ENCODE peak calls at places on chromosome 6, in eight cellular contexts. One of them, this sample, is unnamed.

GRCh38 chr6:150687508-150687907 is 87.8 kb downstream of the PLEKHG1 start:
- DNase-seq in AG04450: no peak
- DNase-seq in esophagus squamous epithelium: no peak
- DNase-seq in upper lobe of right lung: no peak
- DNase-seq in upper lobe of left lung: no peak
- DNase-seq in Peyer's patch: no peak
- DNase-seq in IMR-90: no peak
- DNase-seq in cardiac muscle cell: no peak
- DNase-seq in this sample: no peak

GRCh38 chr6:135535989-135536414 is 38.5 kb upstream of the AHI1 start:
- DNase-seq in AG04450: peak
- DNase-seq in esophagus squamous epithelium: no peak
- DNase-seq in upper lobe of right lung: no peak
- DNase-seq in upper lobe of left lung: no peak
- DNase-seq in Peyer's patch: no peak
- DNase-seq in IMR-90: peak
- DNase-seq in cardiac muscle cell: peak
- DNase-seq in this sample: peak

GRCh38 chr6:142811923-142812322 is 133.1 kb downstream of the HIVEP2 start:
- DNase-seq in AG04450: no peak
- DNase-seq in esophagus squamous epithelium: no peak
- DNase-seq in upper lobe of right lung: no peak
- DNase-seq in upper lobe of left lung: no peak
- DNase-seq in Peyer's patch: no peak
- DNase-seq in IMR-90: no peak
- DNase-seq in cardiac muscle cell: no peak
- DNase-seq in this sample: no peak

GRCh38 chr6:8192067-8192466 is 89.7 kb upstream of the EEF1E1 start:
- DNase-seq in AG04450: no peak
- DNase-seq in esophagus squamous epithelium: no peak
- DNase-seq in upper lobe of right lung: no peak
- DNase-seq in upper lobe of left lung: no peak
- DNase-seq in Peyer's patch: no peak
- DNase-seq in IMR-90: no peak
- DNase-seq in cardiac muscle cell: no peak
- DNase-seq in this sample: no peak

GRCh38 chr6:19736066-19736465 is 101.1 kb upstream of the ID4 start:
- DNase-seq in AG04450: no peak
- DNase-seq in esophagus squamous epithelium: no peak
- DNase-seq in upper lobe of right lung: no peak
- DNase-seq in upper lobe of left lung: no peak
- DNase-seq in Peyer's patch: no peak
- DNase-seq in IMR-90: no peak
- DNase-seq in cardiac muscle cell: no peak
- DNase-seq in this sample: no peak

GRCh38 chr6:41092421-41093140 is 19.8 kb downstream of the NFYA start:
- DNase-seq in AG04450: no peak
- DNase-seq in esophagus squamous epithelium: no peak
- DNase-seq in upper lobe of right lung: no peak
- DNase-seq in upper lobe of left lung: no peak
- DNase-seq in Peyer's patch: no peak
- DNase-seq in IMR-90: peak
- DNase-seq in cardiac muscle cell: peak
- DNase-seq in this sample: no peak

GRCh38 chr6:28732052-28732451 is 191.7 kb downstream of the TRIM27 start:
- DNase-seq in AG04450: no peak
- DNase-seq in esophagus squamous epithelium: no peak
- DNase-seq in upper lobe of right lung: no peak
- DNase-seq in upper lobe of left lung: no peak
- DNase-seq in Peyer's patch: no peak
- DNase-seq in IMR-90: no peak
- DNase-seq in cardiac muscle cell: no peak
- DNase-seq in this sample: no peak

GRCh38 chr6:23349521-23350147 is 776.4 kb upstream of the NRSN1 start:
- DNase-seq in AG04450: peak
- DNase-seq in esophagus squamous epithelium: no peak
- DNase-seq in upper lobe of right lung: no peak
- DNase-seq in upper lobe of left lung: no peak
- DNase-seq in Peyer's patch: no peak
- DNase-seq in IMR-90: peak
- DNase-seq in cardiac muscle cell: peak
- DNase-seq in this sample: peak

GRCh38 chr6:158706369-158706982 is 56.6 kb downstream of the SYTL3 start:
- DNase-seq in AG04450: no peak
- DNase-seq in esophagus squamous epithelium: no peak
- DNase-seq in upper lobe of right lung: peak
- DNase-seq in upper lobe of left lung: no peak
- DNase-seq in Peyer's patch: peak
- DNase-seq in IMR-90: peak
- DNase-seq in cardiac muscle cell: peak
- DNase-seq in this sample: peak

GRCh38 chr6:155604991-155605390 is 149.4 kb upstream of the NOX3 start:
- DNase-seq in AG04450: no peak
- DNase-seq in esophagus squamous epithelium: no peak
- DNase-seq in upper lobe of right lung: no peak
- DNase-seq in upper lobe of left lung: no peak
- DNase-seq in Peyer's patch: no peak
- DNase-seq in IMR-90: peak
- DNase-seq in cardiac muscle cell: no peak
- DNase-seq in this sample: no peak

GRCh38 chr6:5260111-5260620 is 584 bp downstream of the LYRM4 start:
- DNase-seq in AG04450: no peak
- DNase-seq in esophagus squamous epithelium: peak
- DNase-seq in upper lobe of right lung: peak
- DNase-seq in upper lobe of left lung: peak
- DNase-seq in Peyer's patch: peak
- DNase-seq in IMR-90: peak
- DNase-seq in cardiac muscle cell: peak
- DNase-seq in this sample: peak
- H3K27ac ChIP-seq in AG04450: peak
- H3K27ac ChIP-seq in esophagus squamous epithelium: peak
- H3K27ac ChIP-seq in upper lobe of right lung: peak
- H3K27ac ChIP-seq in upper lobe of left lung: peak
- H3K27ac ChIP-seq in Peyer's patch: peak
- H3K27ac ChIP-seq in IMR-90: no peak
- H3K27ac ChIP-seq in cardiac muscle cell: peak
- H3K27ac ChIP-seq in this sample: peak

GRCh38 chr6:10425177-10425972 is 10.5 kb upstream of the TFAP2A start:
- DNase-seq in AG04450: no peak
- DNase-seq in esophagus squamous epithelium: no peak
- DNase-seq in upper lobe of right lung: no peak
- DNase-seq in upper lobe of left lung: no peak
- DNase-seq in Peyer's patch: no peak
- DNase-seq in IMR-90: no peak
- DNase-seq in cardiac muscle cell: no peak
- DNase-seq in this sample: no peak

GRCh38 chr6:10425973-10426780 is 11.3 kb upstream of the TFAP2A start:
- DNase-seq in AG04450: no peak
- DNase-seq in esophagus squamous epithelium: no peak
- DNase-seq in upper lobe of right lung: no peak
- DNase-seq in upper lobe of left lung: peak
- DNase-seq in Peyer's patch: no peak
- DNase-seq in IMR-90: no peak
- DNase-seq in cardiac muscle cell: peak
- DNase-seq in this sample: no peak

GRCh38 chr6:10422282-10423034 is 7.6 kb upstream of the TFAP2A start:
- DNase-seq in AG04450: no peak
- DNase-seq in esophagus squamous epithelium: no peak
- DNase-seq in upper lobe of right lung: no peak
- DNase-seq in upper lobe of left lung: no peak
- DNase-seq in Peyer's patch: no peak
- DNase-seq in IMR-90: no peak
- DNase-seq in cardiac muscle cell: no peak
- DNase-seq in this sample: no peak

GRCh38 chr6:10421508-10422281 is 6.8 kb upstream of the TFAP2A start:
- DNase-seq in AG04450: no peak
- DNase-seq in esophagus squamous epithelium: no peak
- DNase-seq in upper lobe of right lung: no peak
- DNase-seq in upper lobe of left lung: peak
- DNase-seq in Peyer's patch: no peak
- DNase-seq in IMR-90: no peak
- DNase-seq in cardiac muscle cell: no peak
- DNase-seq in this sample: no peak

GRCh38 chr6:10424005-10424404 is 9.1 kb upstream of the TFAP2A start:
- DNase-seq in AG04450: no peak
- DNase-seq in esophagus squamous epithelium: no peak
- DNase-seq in upper lobe of right lung: no peak
- DNase-seq in upper lobe of left lung: no peak
- DNase-seq in Peyer's patch: no peak
- DNase-seq in IMR-90: no peak
- DNase-seq in cardiac muscle cell: no peak
- DNase-seq in this sample: no peak
- TF ChIP-seq CTCF in AG04450: peak
- TF ChIP-seq CTCF in esophagus squamous epithelium: peak
- TF ChIP-seq CTCF in upper lobe of right lung: no peak
- TF ChIP-seq CTCF in upper lobe of left lung: no peak
- TF ChIP-seq CTCF in Peyer's patch: no peak
- TF ChIP-seq CTCF in IMR-90: peak
- TF ChIP-seq CTCF in cardiac muscle cell: no peak
- TF ChIP-seq CTCF in this sample: peak

GRCh38 chr6:44221961-44222335 is 1.4 kb upstream of the SLC29A1 start:
- DNase-seq in AG04450: no peak
- DNase-seq in esophagus squamous epithelium: no peak
- DNase-seq in upper lobe of right lung: no peak
- DNase-seq in upper lobe of left lung: no peak
- DNase-seq in Peyer's patch: no peak
- DNase-seq in IMR-90: no peak
- DNase-seq in cardiac muscle cell: no peak
- DNase-seq in this sample: no peak

GRCh38 chr6:44220913-44221290 is 2.5 kb upstream of the SLC29A1 start:
- DNase-seq in AG04450: no peak
- DNase-seq in esophagus squamous epithelium: no peak
- DNase-seq in upper lobe of right lung: no peak
- DNase-seq in upper lobe of left lung: no peak
- DNase-seq in Peyer's patch: no peak
- DNase-seq in IMR-90: no peak
- DNase-seq in cardiac muscle cell: no peak
- DNase-seq in this sample: no peak

GRCh38 chr6:44219053-44219814 is 2.5 kb downstream of the MYMX start:
- DNase-seq in AG04450: no peak
- DNase-seq in esophagus squamous epithelium: no peak
- DNase-seq in upper lobe of right lung: peak
- DNase-seq in upper lobe of left lung: peak
- DNase-seq in Peyer's patch: peak
- DNase-seq in IMR-90: peak
- DNase-seq in cardiac muscle cell: peak
- DNase-seq in this sample: no peak

GRCh38 chr6:44221291-44221960 is 2.0 kb upstream of the SLC29A1 start:
- DNase-seq in AG04450: no peak
- DNase-seq in esophagus squamous epithelium: peak
- DNase-seq in upper lobe of right lung: peak
- DNase-seq in upper lobe of left lung: peak
- DNase-seq in Peyer's patch: peak
- DNase-seq in IMR-90: peak
- DNase-seq in cardiac muscle cell: peak
- DNase-seq in this sample: no peak

GRCh38 chr6:44219815-44220784 is 3.3 kb upstream of the SLC29A1 start:
- DNase-seq in AG04450: no peak
- DNase-seq in esophagus squamous epithelium: no peak
- DNase-seq in upper lobe of right lung: no peak
- DNase-seq in upper lobe of left lung: no peak
- DNase-seq in Peyer's patch: no peak
- DNase-seq in IMR-90: no peak
- DNase-seq in cardiac muscle cell: no peak
- DNase-seq in this sample: no peak
- H3K27ac ChIP-seq in AG04450: no peak
- H3K27ac ChIP-seq in esophagus squamous epithelium: peak
- H3K27ac ChIP-seq in upper lobe of right lung: peak
- H3K27ac ChIP-seq in upper lobe of left lung: peak
- H3K27ac ChIP-seq in Peyer's patch: peak
- H3K27ac ChIP-seq in IMR-90: no peak
- H3K27ac ChIP-seq in cardiac muscle cell: peak
- H3K27ac ChIP-seq in this sample: no peak

DNA sequence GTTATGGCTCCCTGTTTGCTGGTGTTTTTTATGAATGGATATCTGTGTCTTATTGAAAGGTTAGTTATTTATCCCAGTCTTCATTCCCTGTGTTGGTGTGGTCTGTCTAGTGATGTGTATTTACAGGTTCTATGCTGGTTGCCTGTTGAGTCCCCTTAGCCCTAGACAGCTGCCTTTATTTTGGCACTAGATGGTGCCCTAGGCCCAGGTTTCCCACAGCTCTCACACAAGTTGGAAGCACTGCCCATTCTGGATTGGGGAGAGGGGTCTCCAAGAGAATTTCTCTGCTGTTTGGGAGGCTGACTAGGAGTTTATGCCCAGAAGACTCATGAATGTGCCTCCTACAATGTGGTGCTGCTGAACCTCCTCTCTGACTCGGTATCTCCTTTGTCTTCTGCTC is 12.4 kb downstream of the GRM1 start:
- DNase-seq in AG04450: no peak
- DNase-seq in esophagus squamous epithelium: no peak
- DNase-seq in upper lobe of right lung: no peak
- DNase-seq in upper lobe of left lung: no peak
- DNase-seq in Peyer's patch: no peak
- DNase-seq in IMR-90: no peak
- DNase-seq in cardiac muscle cell: peak
- DNase-seq in this sample: no peak
- TF ChIP-seq CTCF in AG04450: peak
- TF ChIP-seq CTCF in esophagus squamous epithelium: no peak
- TF ChIP-seq CTCF in upper lobe of right lung: peak
- TF ChIP-seq CTCF in upper lobe of left lung: no peak
- TF ChIP-seq CTCF in Peyer's patch: no peak
- TF ChIP-seq CTCF in IMR-90: no peak
- TF ChIP-seq CTCF in cardiac muscle cell: peak
- TF ChIP-seq CTCF in this sample: peak

GRCh38 chr6:128208851-128209580 is 308.2 kb upstream of the THEMIS start:
- DNase-seq in AG04450: no peak
- DNase-seq in esophagus squamous epithelium: no peak
- DNase-seq in upper lobe of right lung: no peak
- DNase-seq in upper lobe of left lung: no peak
- DNase-seq in Peyer's patch: no peak
- DNase-seq in IMR-90: peak
- DNase-seq in cardiac muscle cell: peak
- DNase-seq in this sample: no peak
- H3K27ac ChIP-seq in AG04450: no peak
- H3K27ac ChIP-seq in esophagus squamous epithelium: no peak
- H3K27ac ChIP-seq in upper lobe of right lung: no peak
- H3K27ac ChIP-seq in upper lobe of left lung: no peak
- H3K27ac ChIP-seq in Peyer's patch: no peak
- H3K27ac ChIP-seq in IMR-90: no peak
- H3K27ac ChIP-seq in cardiac muscle cell: no peak
- H3K27ac ChIP-seq in this sample: peak

GRCh38 chr6:38068854-38069253 is 249.3 kb downstream of the ZFAND3 start:
- DNase-seq in AG04450: no peak
- DNase-seq in esophagus squamous epithelium: no peak
- DNase-seq in upper lobe of right lung: no peak
- DNase-seq in upper lobe of left lung: no peak
- DNase-seq in Peyer's patch: no peak
- DNase-seq in IMR-90: no peak
- DNase-seq in cardiac muscle cell: peak
- DNase-seq in this sample: no peak
- TF ChIP-seq CTCF in AG04450: no peak
- TF ChIP-seq CTCF in esophagus squamous epithelium: peak
- TF ChIP-seq CTCF in upper lobe of right lung: no peak
- TF ChIP-seq CTCF in upper lobe of left lung: no peak
- TF ChIP-seq CTCF in Peyer's patch: no peak
- TF ChIP-seq CTCF in IMR-90: no peak
- TF ChIP-seq CTCF in cardiac muscle cell: peak
- TF ChIP-seq CTCF in this sample: peak

This sample was measured in foreskin keratinocyte.